ENCODE peak calls at places on chromosomes 2 and 18, in four cellular contexts. R is K562, Z is GM12878, L is GM12891. H is an unnamed sample.

GRCh38 chr18:11500153-11501122 is 109.0 kb upstream of the SLC35G4 start:
- DNase-seq in R (no peak), L (no peak), Z (peak), H (no peak)

GRCh38 chr2:109213646-109214417 is 84.8 kb downstream of the SH3RF3 start:
- DNase-seq in L (no peak), R (peak), Z (peak), H (peak)

GRCh38 chr2:103734911-103735310 is 973.1 kb downstream of the TMEM182 start:
- DNase-seq in R (no peak), L (no peak), Z (no peak), H (no peak)

GRCh38 chr2:21245565-21245964 is 121.8 kb downstream of the TDRD15 start:
- DNase-seq in R (peak), L (no peak), Z (no peak), H (no peak)

GRCh38 chr2:70431948-70432347 is 121.7 kb downstream of the TGFA start:
- DNase-seq in L (no peak), R (no peak), Z (no peak), H (peak)

GRCh38 chr2:64594563-64594989 is 59.1 kb downstream of the SERTAD2 start:
- DNase-seq in R (no peak), L (no peak), Z (no peak), H (no peak)

GRCh38 chr2:209426432-209426831 is 2.6 kb downstream of the MAP2 start:
- DNase-seq in L (no peak), Z (no peak), R (no peak), H (no peak)

GRCh38 chr18:47040982-47041381 is 5.6 kb upstream of the ELOA2 start:
- DNase-seq in R (no peak), Z (no peak), L (no peak), H (no peak)

GRCh38 chr2:127609031-127609751 is 36.8 kb upstream of the GPR17 start:
- DNase-seq in R (no peak), L (no peak), Z (no peak), H (no peak)

GRCh38 chr2:38037757-38038615 is 38.0 kb downstream of the CYP1B1 start:
- DNase-seq in Z (peak), R (no peak), L (peak), H (no peak)

GRCh38 chr2:61658841-61659780 is 121.0 kb upstream of the XPO1 start:
- DNase-seq in R (peak), Z (peak), L (peak), H (peak)

GRCh38 chr2:202046577-202046976 is 12.9 kb downstream of the FZD7 start:
- DNase-seq in L (no peak), Z (no peak), R (no peak), H (no peak)

GRCh38 chr2:145845207-145845894 is 1325.4 kb upstream of the ZEB2 start:
- DNase-seq in L (no peak), R (no peak), Z (no peak), H (no peak)

GRCh38 chr2:676647-677055 is 555 bp downstream of the TMEM18 start:
- DNase-seq in R (peak), L (peak), Z (peak), H (peak)

GRCh38 chr2:39512941-39513340 is 75.9 kb upstream of the MAP4K3 start:
- DNase-seq in Z (no peak), L (no peak), R (no peak), H (no peak)

GRCh38 chr2:233565685-233566140 is 869 bp downstream of the USP40 start:
- DNase-seq in Z (no peak), L (no peak), R (no peak), H (no peak)

GRCh38 chr18:71001597-71001996 is 712.8 kb downstream of the SOCS6 start:
- DNase-seq in L (no peak), Z (no peak), R (no peak), H (no peak)

GRCh38 chr18:34595673-34596072 is 114.4 kb upstream of the DTNA start:
- DNase-seq in Z (no peak), R (no peak), L (no peak), H (no peak)

GRCh38 chr2:84631047-84631446 is 114.7 kb downstream of the DNAH6 start:
- DNase-seq in R (peak), Z (no peak), L (peak), H (no peak)

GRCh38 chr2:113203901-113204519 is 30.2 kb downstream of the PSD4 start:
- DNase-seq in R (peak), Z (peak), L (peak), H (peak)

DNA sequence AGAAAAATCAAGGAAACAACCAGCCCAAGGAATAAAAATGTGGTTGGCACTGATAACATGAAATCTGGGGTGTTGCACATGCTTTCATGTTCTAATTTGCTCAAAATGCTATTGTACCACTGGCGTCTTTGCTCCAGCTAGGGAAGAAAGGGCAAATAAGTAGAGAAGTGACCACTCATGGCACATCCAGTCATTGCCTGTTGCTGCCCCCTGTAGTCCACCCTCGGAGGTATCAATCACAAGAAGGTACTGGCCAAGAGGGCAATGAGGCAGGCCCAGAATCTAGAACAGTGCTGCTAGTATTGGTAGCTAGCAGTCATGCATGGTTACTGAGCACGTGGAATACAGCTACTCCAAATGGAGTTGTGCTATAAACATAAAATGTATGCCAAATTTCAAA is 213.4 kb downstream of the CDCA7 start:
- DNase-seq in Z (no peak), L (no peak), R (peak), H (peak)
- TF ChIP-seq SPI1 in Z (no peak), L (no peak), R (no peak), H (no peak)

DNA sequence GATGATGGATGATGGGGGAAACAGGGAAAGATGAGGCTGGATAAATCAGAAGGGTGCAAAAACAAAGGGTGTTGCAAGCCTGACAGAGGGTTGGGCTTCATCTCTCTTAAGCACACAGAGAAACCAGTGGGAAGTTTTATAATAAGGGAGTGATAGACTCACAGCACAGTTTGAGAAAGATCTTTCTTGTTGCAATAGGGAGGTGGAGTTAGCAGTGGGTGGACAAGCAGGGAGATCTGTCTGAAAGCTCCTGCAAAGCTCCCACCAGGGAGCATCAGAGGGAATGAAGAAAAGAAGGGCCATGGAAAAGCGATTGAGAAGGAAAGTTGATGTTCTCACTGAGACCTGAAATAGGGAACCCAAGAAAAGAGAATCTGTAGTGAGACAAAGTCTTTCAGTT is 64.9 kb downstream of the BOD1L2 start:
- DNase-seq in R (no peak), L (no peak), Z (no peak), H (no peak)
- TF ChIP-seq SPI1 in R (no peak), L (no peak), Z (no peak), H (no peak)

DNA sequence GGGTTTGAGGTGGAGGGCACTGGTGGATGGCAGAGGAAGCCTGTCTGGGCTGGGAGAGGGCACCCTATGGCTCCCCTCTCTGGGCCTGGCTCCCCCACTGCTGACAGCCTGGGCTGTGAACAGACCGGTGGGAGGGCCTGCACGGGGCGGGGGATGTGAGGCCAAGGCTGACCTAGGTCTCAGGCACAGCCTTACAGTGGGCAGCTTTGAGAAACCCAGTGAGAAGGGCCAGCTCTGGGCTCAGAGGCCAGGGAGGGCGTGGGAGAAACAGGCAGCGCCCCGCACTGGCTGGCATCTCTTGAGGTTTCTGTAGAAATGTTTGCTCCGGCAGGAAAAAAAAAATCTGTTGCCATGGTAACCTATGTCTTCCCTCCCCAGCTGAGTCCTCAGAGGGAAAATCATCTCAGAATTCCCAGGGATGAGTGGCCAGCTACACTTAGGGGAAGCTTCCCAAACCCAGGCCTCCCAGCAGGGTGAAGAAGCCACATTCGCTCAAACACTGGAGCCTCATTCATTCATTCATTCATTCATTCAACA is 71.7 kb upstream of the TAF1B start:
- DNase-seq in R (no peak), L (no peak), Z (no peak), H (no peak)
- TF ChIP-seq SPI1 in R (no peak), L (no peak), Z (no peak), H (no peak)

GRCh38 chr18:79568543-79569205 is 110.9 kb upstream of the CTDP1 start:
- DNase-seq in R (no peak), Z (no peak), L (no peak), H (no peak)

GRCh38 chr18:79570266-79571201 is 109.1 kb upstream of the CTDP1 start:
- DNase-seq in Z (no peak), R (no peak), L (no peak), H (no peak)

GRCh38 chr18:79569720-79570119 is 109.9 kb upstream of the CTDP1 start:
- DNase-seq in R (no peak), Z (no peak), L (no peak), H (no peak)

GRCh38 chr18:79566841-79567370 is 112.7 kb upstream of the CTDP1 start:
- DNase-seq in L (no peak), Z (no peak), R (no peak), H (peak)

GRCh38 chr18:79567481-79568147 is 112.0 kb upstream of the CTDP1 start:
- DNase-seq in R (no peak), Z (no peak), L (no peak), H (no peak)
- TF ChIP-seq SPI1 in R (no peak), Z (no peak), L (no peak), H (no peak)

GRCh38 chr18:44732604-44733003 is 51.9 kb downstream of the SETBP1 start:
- DNase-seq in Z (no peak), L (no peak), R (no peak), H (no peak)
- TF ChIP-seq SPI1 in Z (no peak), L (no peak), R (no peak), H (no peak)

GRCh38 chr2:17124575-17125318 is 393.5 kb downstream of the RAD51AP2 start:
- DNase-seq in R (no peak), L (no peak), Z (no peak), H (no peak)
- TF ChIP-seq SPI1 in R (no peak), L (no peak), Z (no peak), H (no peak)

GRCh38 chr18:24016643-24017042 is 2.1 kb downstream of the TTC39C start:
- DNase-seq in R (no peak), Z (no peak), L (no peak), H (no peak)
- TF ChIP-seq SPI1 in R (no peak), Z (no peak), L (peak), H (peak)

GRCh38 chr2:10330700-10331032 is 28.0 kb downstream of the HPCAL1 start:
- DNase-seq in Z (no peak), L (no peak), R (no peak), H (no peak)

GRCh38 chr2:10331033-10331701 is 28.5 kb downstream of the HPCAL1 start:
- DNase-seq in L (peak), Z (peak), R (peak), H (peak)

GRCh38 chr2:10333247-10333613 is 30.5 kb downstream of the HPCAL1 start:
- DNase-seq in Z (no peak), L (no peak), R (peak), H (peak)

GRCh38 chr2:10332402-10333246 is 29.9 kb downstream of the HPCAL1 start:
- DNase-seq in L (no peak), R (peak), Z (no peak), H (no peak)

GRCh38 chr2:10331702-10332401 is 29.1 kb downstream of the HPCAL1 start:
- DNase-seq in L (peak), Z (peak), R (peak), H (peak)
- TF ChIP-seq SPI1 in L (no peak), Z (peak), R (peak), H (peak)

GRCh38 chr18:48547456-48548403 is 8.9 kb downstream of the CTIF start:
- DNase-seq in Z (no peak), L (no peak), R (peak), H (no peak)
- TF ChIP-seq SPI1 in Z (no peak), L (no peak), R (no peak), H (no peak)

GRCh38 chr2:136288249-136288648 is 170.3 kb upstream of the CXCR4 start:
- DNase-seq in Z (no peak), L (no peak), R (no peak), H (no peak)
- TF ChIP-seq SPI1 in Z (no peak), L (no peak), R (no peak), H (no peak)

H was measured in HL-60.